ENCODE peak calls at places on chromosomes 7 and 10, in eight cellular contexts. X, O, W, Z, E, I, L and D are unnamed samples.

GRCh38 chr7:22725585-22725984 is 1.4 kb upstream of the IL6 start:
- DNase-seq in Z (no peak), X (peak; percentile 57), O (no peak), L (no peak), E (peak; percentile 15), I (no peak), W (no peak), D (no peak)

GRCh38 chr10:1047937-1048336 is 982 bp downstream of the IDI1 start:
- DNase-seq in Z (no peak), I (no peak), O (no peak), X (no peak), W (no peak), L (no peak), E (no peak), D (peak; percentile 29)

GRCh38 chr10:10644317-10645111 is 373.2 kb upstream of the CELF2 start:
- DNase-seq in L (no peak), W (no peak), E (peak; percentile 35), O (no peak), Z (no peak), X (no peak), I (no peak), D (no peak)

GRCh38 chr7:33979807-33980355 is 74.5 kb downstream of the BMPER start:
- DNase-seq in I (no peak), Z (no peak), L (no peak), W (no peak), O (no peak), X (no peak), E (peak; percentile 75), D (no peak)

GRCh38 chr7:67913604-67914003 is 917.0 kb downstream of the TYW1 start:
- DNase-seq in X (no peak), W (no peak), Z (no peak), O (no peak), I (no peak), L (no peak), E (no peak), D (no peak)

GRCh38 chr7:32588657-32589056 is 93.4 kb downstream of the AVL9 start:
- DNase-seq in Z (no peak), L (no peak), O (no peak), W (no peak), X (no peak), E (peak; percentile 88), I (no peak), D (no peak)

GRCh38 chr10:101781984-101782810 is 1.0 kb downstream of the NPM3 start:
- DNase-seq in Z (no peak), W (no peak), E (no peak), I (no peak), X (no peak), L (no peak), O (no peak), D (no peak)

GRCh38 chr10:72323108-72323932 is 31.4 kb downstream of the DNAJB12 start:
- DNase-seq in E (no peak), X (no peak), O (no peak), I (no peak), L (no peak), W (no peak), Z (no peak), D (no peak)

GRCh38 chr10:71600856-71601255 is 118.7 kb downstream of the C10orf105 start:
- DNase-seq in I (no peak), L (no peak), O (no peak), Z (no peak), W (no peak), E (peak; percentile 90), X (no peak), D (no peak)

GRCh38 chr7:69402696-69403095 is 195.6 kb upstream of the AUTS2 start:
- DNase-seq in I (no peak), W (no peak), L (no peak), X (no peak), Z (no peak), O (no peak), E (no peak), D (no peak)

GRCh38 chr10:102718220-102718619 is 3.8 kb downstream of the SFXN2 start:
- DNase-seq in W (peak; percentile 64), Z (no peak), I (no peak), E (peak; percentile 70), O (no peak), L (no peak), X (no peak), D (peak; percentile 36)

GRCh38 chr10:86725980-86726976 is 30.1 kb upstream of the BMPR1A start:
- DNase-seq in O (no peak), E (no peak), Z (no peak), W (no peak), L (no peak), X (no peak), I (no peak), D (no peak)

GRCh38 chr7:18666107-18666728 is 170.7 kb downstream of the HDAC9 start:
- DNase-seq in E (peak; percentile 84), I (peak; percentile 58), O (peak; percentile 55), L (peak; percentile 16), W (peak; percentile 83), Z (peak; percentile 76), X (peak; percentile 51), D (peak; percentile 85)

GRCh38 chr10:71312840-71313789 is 5.9 kb upstream of the SLC29A3 start:
- DNase-seq in W (peak; percentile 82), X (no peak), Z (no peak), O (no peak), L (no peak), E (peak; percentile 93), I (no peak), D (peak; percentile 44)

GRCh38 chr7:127158659-127159058 is 94.1 kb downstream of the GRM8 start:
- DNase-seq in Z (no peak), O (no peak), I (no peak), L (no peak), X (peak; percentile 24), W (no peak), E (no peak), D (no peak)

GRCh38 chr7:44685723-44686122 is 62.9 kb upstream of the ZMIZ2 start:
- DNase-seq in I (no peak), X (no peak), W (no peak), L (no peak), O (no peak), Z (no peak), E (no peak), D (no peak)

GRCh38 chr10:14327535-14327934 is 3.2 kb downstream of the FRMD4A start:
- DNase-seq in Z (no peak), X (no peak), E (no peak), O (no peak), W (no peak), L (no peak), I (no peak), D (no peak)

GRCh38 chr7:20795881-20796280 is 9.2 kb upstream of the SP8 start:
- DNase-seq in X (no peak), W (no peak), E (no peak), O (no peak), L (no peak), I (no peak), Z (no peak), D (no peak)

GRCh38 chr10:61341008-61341407 is 112.2 kb downstream of the TMEM26 start:
- DNase-seq in Z (no peak), O (no peak), W (no peak), I (no peak), L (no peak), E (no peak), X (no peak), D (no peak)

DNA sequence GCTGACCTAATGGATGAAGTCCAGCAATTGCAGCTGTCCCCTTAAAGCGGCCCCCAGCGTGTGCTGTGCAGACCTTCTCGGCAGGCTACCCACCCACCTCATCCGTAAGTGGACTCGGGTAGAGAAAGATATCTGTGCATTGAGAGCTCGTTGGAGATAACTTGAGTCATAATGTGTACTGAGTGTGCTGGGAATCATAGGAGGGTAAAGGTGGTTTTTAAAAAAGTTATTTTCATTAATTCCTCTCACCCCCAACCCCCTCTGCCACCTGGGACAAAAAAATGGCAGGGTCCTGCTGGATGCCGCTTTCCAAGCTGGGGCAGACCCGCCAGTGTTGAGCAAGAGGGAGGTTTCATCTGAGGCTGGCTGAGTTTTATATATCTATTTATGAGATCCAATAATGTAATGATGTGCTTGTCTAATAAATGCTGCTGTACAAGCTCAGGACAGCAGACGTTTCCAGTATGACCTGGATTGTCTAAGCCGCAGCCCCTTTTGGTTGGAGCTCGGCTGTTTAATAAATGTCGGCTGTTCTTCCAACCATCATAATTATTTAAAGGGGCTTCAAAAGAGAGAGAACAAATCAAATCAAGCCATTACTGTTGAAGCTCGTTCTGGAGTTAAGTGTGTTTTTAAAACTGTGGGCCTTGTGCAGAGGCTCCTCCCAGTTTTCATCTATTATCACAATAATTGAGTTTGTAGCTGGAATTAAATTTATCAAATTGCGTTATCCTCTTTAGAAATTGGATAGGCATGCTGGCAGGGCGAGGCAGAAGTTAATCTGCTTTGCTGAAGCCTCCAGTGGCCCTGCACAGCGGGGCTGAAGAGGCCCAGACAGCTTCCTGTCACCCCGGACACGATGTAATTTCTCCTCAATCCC is 119.0 kb downstream of the NKX6-2 start:
- DNase-seq in E (peak; percentile 21), X (no peak), W (peak; percentile 24), I (no peak), L (no peak), Z (no peak), O (no peak), D (peak; percentile 77)
- H3K4me3 ChIP-seq in E (no peak overlapping the region), X (no peak overlapping the region), W (no peak overlapping the region), I (no peak overlapping the region), L (no peak overlapping the region), Z (no peak overlapping the region), O (no peak overlapping the region), D (peak overlapping the region; percentile 36)

DNA sequence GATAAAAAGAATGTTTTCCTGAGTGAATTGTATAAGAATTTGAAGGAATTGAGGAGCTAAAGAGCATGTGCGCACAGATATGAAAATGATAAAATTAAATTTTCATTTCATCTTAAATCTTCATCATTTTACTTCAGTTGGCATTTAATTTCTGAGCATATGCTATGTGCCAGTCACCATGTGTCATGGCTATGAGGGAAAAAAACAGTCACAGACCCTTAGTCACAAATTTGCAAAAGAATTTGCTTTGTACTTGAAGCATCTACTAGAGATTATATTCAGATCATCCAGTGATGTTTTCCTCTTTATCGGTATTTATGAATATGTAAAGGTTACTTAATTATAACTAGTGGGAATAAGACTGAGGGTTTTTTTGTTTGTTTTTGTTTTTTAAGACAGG is 29.8 kb downstream of the VCL start:
- DNase-seq in W (no peak), E (no peak), L (no peak), O (no peak), I (no peak), X (no peak), Z (no peak), D (no peak)
- H3K4me1 ChIP-seq in W (peaks cover 73% of the 10 kb centered on the region), E (peaks cover 16% of the 10 kb centered on the region), L (no peaks in the 10 kb centered on the region), O (peaks cover 15% of the 10 kb centered on the region), I (peaks cover 13% of the 10 kb centered on the region), X (peaks cover 66% of the 10 kb centered on the region), Z (peaks cover 9% of the 10 kb centered on the region), D (peaks cover 4% of the 10 kb centered on the region)

GRCh38 chr10:3827768-3828403 is 42.9 kb upstream of the KLF6 start:
- DNase-seq in L (no peak), W (no peak), I (no peak), X (no peak), O (no peak), E (no peak), Z (no peak), D (no peak)
- H3K4me3 ChIP-seq in L (no peak overlapping the region), W (peak overlapping the region; percentile 65), I (no peak overlapping the region), X (no peak overlapping the region), O (peak overlapping the region; percentile 35), E (no peak overlapping the region), Z (no peak overlapping the region), D (no peak overlapping the region)

DNA sequence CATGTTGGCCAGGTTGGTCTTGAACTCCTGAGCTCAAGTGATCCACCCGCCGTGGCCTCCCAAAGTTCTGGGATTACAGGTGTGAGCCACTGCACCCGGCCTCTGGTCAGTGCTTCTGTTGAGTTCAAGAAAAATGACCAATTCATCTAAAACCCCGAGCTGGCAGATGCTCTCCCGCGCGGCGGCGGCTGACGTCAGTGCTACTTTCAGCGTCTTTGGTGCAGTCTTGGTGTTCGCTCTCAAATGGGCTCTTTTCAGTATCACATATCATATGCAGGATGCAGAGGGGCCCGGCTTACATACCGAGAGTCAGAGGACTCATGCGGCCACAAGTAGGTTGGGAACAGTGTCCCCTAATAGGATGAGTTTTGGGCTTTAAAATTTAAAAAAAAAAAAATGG is 125.9 kb downstream of the CUX1 start:
- DNase-seq in X (no peak), E (no peak), O (no peak), Z (no peak), W (no peak), L (no peak), I (no peak), D (no peak)
- H3K4me1 ChIP-seq in X (peaks cover 35% of the 10 kb centered on the region), E (peaks cover 73% of the 10 kb centered on the region), O (no peaks in the 10 kb centered on the region), Z (peaks cover 41% of the 10 kb centered on the region), W (peaks cover 64% of the 10 kb centered on the region), L (peaks cover 35% of the 10 kb centered on the region), I (peaks cover 31% of the 10 kb centered on the region), D (peaks cover 31% of the 10 kb centered on the region)